ENCODE peak calls at places on chromosomes 11 and 22, in nine cellular contexts. C, U, T, D, F, E, I, V and A are unnamed samples. For H3K27me3, the result is how much of the 10 kb centered on the place peaks cover.

GRCh38 chr22:44521326-44521725 is 23.3 kb upstream of the RTL6 start:
- DNase-seq in C (no peak), U (no peak), T (no peak), D (no peak), F (peak), E (no peak), I (no peak), V (no peak), A (no peak)

GRCh38 chr11:58770627-58771457 is 39.1 kb upstream of the GLYAT start:
- DNase-seq in C (no peak), U (no peak), T (no peak), D (no peak), F (no peak), E (no peak), I (no peak), V (no peak), A (no peak)

GRCh38 chr11:116832350-116833290 is 2.9 kb downstream of the APOC3 start:
- DNase-seq in C (no peak), U (no peak), T (no peak), D (no peak), F (no peak), E (no peak), I (no peak), V (no peak), A (peak)

GRCh38 chr22:17570851-17571631 is 7.7 kb downstream of the SLC25A18 start:
- DNase-seq in C (peak), U (peak), T (peak), D (peak), F (peak), E (peak), I (no peak), V (peak), A (peak)

GRCh38 chr22:32532819-32533128 is 58.2 kb downstream of the FBXO7 start:
- DNase-seq in C (no peak), U (no peak), T (no peak), D (no peak), F (no peak), E (no peak), I (no peak), V (no peak), A (no peak)

GRCh38 chr11:119506436-119506835 is 83.5 kb upstream of the THY1 start:
- DNase-seq in C (no peak), U (no peak), T (no peak), D (no peak), F (no peak), E (no peak), I (no peak), V (no peak), A (no peak)

GRCh38 chr22:45544588-45545170 is 42.0 kb downstream of the FBLN1 start:
- DNase-seq in C (no peak), U (no peak), T (peak), D (peak), F (no peak), E (no peak), I (no peak), V (peak), A (no peak)

GRCh38 chr11:119889728-119890280 is 160.8 kb upstream of the NECTIN1 start:
- DNase-seq in C (no peak), U (no peak), T (no peak), D (no peak), F (no peak), E (no peak), I (no peak), V (no peak), A (no peak)

GRCh38 chr11:78935408-78936101 is 360.9 kb upstream of the NARS2 start:
- DNase-seq in C (no peak), U (no peak), T (no peak), D (peak), F (no peak), E (no peak), I (no peak), V (no peak), A (no peak)

GRCh38 chr11:34309970-34310369 is 47.8 kb downstream of the ABTB2 start:
- DNase-seq in C (no peak), U (no peak), T (no peak), D (no peak), F (no peak), E (no peak), I (no peak), V (no peak), A (no peak)

GRCh38 chr11:44318369-44318768 is 8.4 kb upstream of the ALX4 start:
- DNase-seq in C (no peak), U (no peak), T (no peak), D (no peak), F (no peak), E (no peak), I (no peak), V (no peak), A (no peak)
- H3K27me3 ChIP-seq in C (half or more), U (under half), T (half or more), D (half or more), F (half or more), E (half or more), I (half or more), V (half or more), A (half or more)

GRCh38 chr22:37445501-37445900 is 18.2 kb upstream of the ELFN2 start:
- DNase-seq in C (no peak), U (peak), T (no peak), D (no peak), F (no peak), E (no peak), I (no peak), V (no peak), A (no peak)
- H3K27me3 ChIP-seq in C (under half), U (under half), T (half or more), D (under half), F (under half), E (half or more), I (under half), V (under half), A (half or more)

GRCh38 chr11:11265320-11265719 is 87.7 kb downstream of the CSNK2A3 start:
- DNase-seq in C (no peak), U (no peak), T (no peak), D (no peak), F (no peak), E (no peak), I (no peak), V (no peak), A (no peak)
- H3K27me3 ChIP-seq in C (under half), U (under half), T (under half), D (under half), F (under half), E (under half), I (under half), V (under half), A (under half)

GRCh38 chr11:72154816-72155215 is 19.3 kb downstream of the FOLR3 start:
- DNase-seq in C (no peak), U (no peak), T (no peak), D (no peak), F (no peak), E (no peak), I (no peak), V (no peak), A (no peak)
- H3K27me3 ChIP-seq in C (under half), U (under half), T (under half), D (under half), F (under half), E (under half), I (under half), V (under half), A (under half)